ENCODE peak calls at places on chromosomes 7 and 10, in five cellular contexts. One of them, this sample, is unnamed.

GRCh38 chr7:72405389-72405788 is 6.7 kb downstream of the CALN1 start:
- DNase-seq in GM23248: no peak
- DNase-seq in pancreas: no peak
- DNase-seq in left lung: no peak
- DNase-seq in IMR-90: no peak
- DNase-seq in this sample: no peak

GRCh38 chr7:94580601-94581000 is 71.0 kb downstream of the CASD1 start:
- DNase-seq in GM23248: peak
- DNase-seq in pancreas: no peak
- DNase-seq in left lung: no peak
- DNase-seq in IMR-90: peak
- DNase-seq in this sample: no peak

GRCh38 chr7:142753366-142753765 is 4.1 kb downstream of the PRSS1 start:
- DNase-seq in GM23248: no peak
- DNase-seq in pancreas: no peak
- DNase-seq in left lung: no peak
- DNase-seq in IMR-90: no peak
- DNase-seq in this sample: no peak

GRCh38 chr7:44145419-44145968 is 4.4 kb upstream of the MYL7 start:
- DNase-seq in GM23248: no peak
- DNase-seq in pancreas: no peak
- DNase-seq in left lung: no peak
- DNase-seq in IMR-90: no peak
- DNase-seq in this sample: no peak

GRCh38 chr7:120743128-120743527 is 114.8 kb downstream of the TSPAN12 start:
- DNase-seq in GM23248: peak
- DNase-seq in pancreas: no peak
- DNase-seq in left lung: no peak
- DNase-seq in IMR-90: no peak
- DNase-seq in this sample: no peak

GRCh38 chr7:20929199-20929598 is 142.5 kb upstream of the SP8 start:
- DNase-seq in GM23248: no peak
- DNase-seq in pancreas: no peak
- DNase-seq in left lung: no peak
- DNase-seq in IMR-90: no peak
- DNase-seq in this sample: no peak

GRCh38 chr10:84469470-84469869 is 141.1 kb downstream of the CCSER2 start:
- DNase-seq in GM23248: peak
- DNase-seq in pancreas: no peak
- DNase-seq in left lung: no peak
- DNase-seq in IMR-90: no peak
- DNase-seq in this sample: no peak

GRCh38 chr10:68829952-68830351 is 2.6 kb downstream of the STOX1 start:
- DNase-seq in GM23248: no peak
- DNase-seq in pancreas: no peak
- DNase-seq in left lung: no peak
- DNase-seq in IMR-90: no peak
- DNase-seq in this sample: no peak

GRCh38 chr7:86784765-86785164 is 141.1 kb downstream of the GRM3 start:
- DNase-seq in GM23248: no peak
- DNase-seq in pancreas: no peak
- DNase-seq in left lung: no peak
- DNase-seq in IMR-90: no peak
- DNase-seq in this sample: no peak

GRCh38 chr10:3071405-3072198 is 4.3 kb downstream of the PFKP start:
- DNase-seq in GM23248: peak
- DNase-seq in pancreas: no peak
- DNase-seq in left lung: no peak
- DNase-seq in IMR-90: peak
- DNase-seq in this sample: peak

GRCh38 chr7:117043051-117043546 is 89.8 kb downstream of the ST7 start:
- DNase-seq in GM23248: peak
- DNase-seq in pancreas: no peak
- DNase-seq in left lung: no peak
- DNase-seq in IMR-90: no peak
- DNase-seq in this sample: no peak

GRCh38 chr10:124732931-124733536 is 11.1 kb downstream of the FAM53B start:
- DNase-seq in GM23248: no peak
- DNase-seq in pancreas: no peak
- DNase-seq in left lung: peak
- DNase-seq in IMR-90: peak
- DNase-seq in this sample: no peak

GRCh38 chr7:82859106-82859850 is 303.4 kb downstream of the PCLO start:
- DNase-seq in GM23248: peak
- DNase-seq in pancreas: no peak
- DNase-seq in left lung: no peak
- DNase-seq in IMR-90: peak
- DNase-seq in this sample: no peak

GRCh38 chr10:79413196-79413595 is 32.2 kb downstream of the ZCCHC24 start:
- DNase-seq in GM23248: peak
- DNase-seq in pancreas: peak
- DNase-seq in left lung: peak
- DNase-seq in IMR-90: peak
- DNase-seq in this sample: no peak

GRCh38 chr7:149742075-149742701 is 31.2 kb downstream of the ZNF467 start:
- DNase-seq in GM23248: peak
- DNase-seq in pancreas: peak
- DNase-seq in left lung: peak
- DNase-seq in IMR-90: peak
- DNase-seq in this sample: peak

GRCh38 chr10:125370578-125370977 is 210.2 kb upstream of the CTBP2 start:
- DNase-seq in GM23248: no peak
- DNase-seq in pancreas: peak
- DNase-seq in left lung: peak
- DNase-seq in IMR-90: no peak
- DNase-seq in this sample: no peak

GRCh38 chr10:132098539-132099421 is 33.0 kb downstream of the JAKMIP3 start:
- DNase-seq in GM23248: no peak
- DNase-seq in pancreas: no peak
- DNase-seq in left lung: peak
- DNase-seq in IMR-90: no peak
- DNase-seq in this sample: no peak

GRCh38 chr10:21421016-21421415 is 104.5 kb downstream of the SKIDA1 start:
- DNase-seq in GM23248: no peak
- DNase-seq in pancreas: no peak
- DNase-seq in left lung: no peak
- DNase-seq in IMR-90: no peak
- DNase-seq in this sample: no peak

GRCh38 chr10:57593983-57594573 is 673.6 kb downstream of the IPMK start:
- DNase-seq in GM23248: peak
- DNase-seq in pancreas: no peak
- DNase-seq in left lung: no peak
- DNase-seq in IMR-90: no peak
- DNase-seq in this sample: no peak

GRCh38 chr10:114396455-114396854 is 7.8 kb downstream of the AFAP1L2 start:
- DNase-seq in GM23248: no peak
- DNase-seq in pancreas: no peak
- DNase-seq in left lung: no peak
- DNase-seq in IMR-90: no peak
- DNase-seq in this sample: no peak

GRCh38 chr7:3338161-3338560 is 37.1 kb downstream of the SDK1 start:
- DNase-seq in GM23248: no peak
- DNase-seq in pancreas: no peak
- DNase-seq in left lung: no peak
- DNase-seq in IMR-90: no peak
- DNase-seq in this sample: no peak

GRCh38 chr7:65926588-65926987 is 53.7 kb downstream of the VKORC1L1 start:
- DNase-seq in GM23248: no peak
- DNase-seq in pancreas: no peak
- DNase-seq in left lung: no peak
- DNase-seq in IMR-90: no peak
- DNase-seq in this sample: no peak

GRCh38 chr10:47330804-47331203 is 8.6 kb downstream of the GDF2 start:
- DNase-seq in GM23248: no peak
- DNase-seq in pancreas: no peak
- DNase-seq in left lung: peak
- DNase-seq in IMR-90: no peak
- DNase-seq in this sample: no peak

GRCh38 chr7:134740364-134740763 is 39.1 kb upstream of the CALD1 start:
- DNase-seq in GM23248: no peak
- DNase-seq in pancreas: no peak
- DNase-seq in left lung: no peak
- DNase-seq in IMR-90: no peak
- DNase-seq in this sample: no peak

GRCh38 chr7:134742688-134743350 is 36.6 kb upstream of the CALD1 start:
- DNase-seq in GM23248: peak
- DNase-seq in pancreas: no peak
- DNase-seq in left lung: no peak
- DNase-seq in IMR-90: peak
- DNase-seq in this sample: no peak

GRCh38 chr7:134739362-134739761 is 40.1 kb upstream of the CALD1 start:
- DNase-seq in GM23248: no peak
- DNase-seq in pancreas: no peak
- DNase-seq in left lung: no peak
- DNase-seq in IMR-90: no peak
- DNase-seq in this sample: no peak

GRCh38 chr7:134744569-134744968 is 34.9 kb upstream of the CALD1 start:
- DNase-seq in GM23248: no peak
- DNase-seq in pancreas: no peak
- DNase-seq in left lung: no peak
- DNase-seq in IMR-90: no peak
- DNase-seq in this sample: no peak

GRCh38 chr7:134741901-134742635 is 37.4 kb upstream of the CALD1 start:
- DNase-seq in GM23248: peak
- DNase-seq in pancreas: no peak
- DNase-seq in left lung: no peak
- DNase-seq in IMR-90: peak
- DNase-seq in this sample: peak
- H3K4me3 ChIP-seq in GM23248: peak
- H3K4me3 ChIP-seq in pancreas: no peak
- H3K4me3 ChIP-seq in left lung: no peak
- H3K4me3 ChIP-seq in IMR-90: no peak
- H3K4me3 ChIP-seq in this sample: no peak

GRCh38 chr7:54187886-54188518 is 354.2 kb upstream of the VSTM2A start:
- DNase-seq in GM23248: no peak
- DNase-seq in pancreas: no peak
- DNase-seq in left lung: no peak
- DNase-seq in IMR-90: no peak
- DNase-seq in this sample: no peak

GRCh38 chr7:54188843-54189242 is 353.3 kb upstream of the VSTM2A start:
- DNase-seq in GM23248: no peak
- DNase-seq in pancreas: no peak
- DNase-seq in left lung: no peak
- DNase-seq in IMR-90: no peak
- DNase-seq in this sample: no peak

GRCh38 chr7:54189330-54189729 is 352.8 kb upstream of the VSTM2A start:
- DNase-seq in GM23248: no peak
- DNase-seq in pancreas: no peak
- DNase-seq in left lung: no peak
- DNase-seq in IMR-90: no peak
- DNase-seq in this sample: no peak
- H3K4me3 ChIP-seq in GM23248: no peak
- H3K4me3 ChIP-seq in pancreas: no peak
- H3K4me3 ChIP-seq in left lung: no peak
- H3K4me3 ChIP-seq in IMR-90: no peak
- H3K4me3 ChIP-seq in this sample: no peak

GRCh38 chr10:110077436-110078120 is 69.8 kb downstream of the ADD3 start:
- DNase-seq in GM23248: peak
- DNase-seq in pancreas: no peak
- DNase-seq in left lung: no peak
- DNase-seq in IMR-90: no peak
- DNase-seq in this sample: no peak
- H3K4me3 ChIP-seq in GM23248: peak
- H3K4me3 ChIP-seq in pancreas: no peak
- H3K4me3 ChIP-seq in left lung: peak
- H3K4me3 ChIP-seq in IMR-90: no peak
- H3K4me3 ChIP-seq in this sample: no peak

GRCh38 chr10:76492026-76492425 is 1060.6 kb downstream of the LRMDA start:
- DNase-seq in GM23248: peak
- DNase-seq in pancreas: no peak
- DNase-seq in left lung: no peak
- DNase-seq in IMR-90: peak
- DNase-seq in this sample: peak
- H3K4me3 ChIP-seq in GM23248: no peak
- H3K4me3 ChIP-seq in pancreas: no peak
- H3K4me3 ChIP-seq in left lung: no peak
- H3K4me3 ChIP-seq in IMR-90: no peak
- H3K4me3 ChIP-seq in this sample: no peak

This sample was measured in skeletal muscle cell.